ENCODE peak calls at places on chromosomes 5 and 9, in six cellular contexts. One of them, this sample, is unnamed.

GRCh38 chr9:16184964-16185646 is 632.3 kb downstream of the CCDC171 start:
- DNase-seq in stomach: no peak
- DNase-seq in IMR-90: no peak
- DNase-seq in upper lobe of left lung: no peak
- DNase-seq in K562: no peak
- DNase-seq in heart left ventricle: no peak
- DNase-seq in this sample: no peak

GRCh38 chr9:6779417-6780241 is 21.9 kb downstream of the KDM4C start:
- DNase-seq in stomach: no peak
- DNase-seq in IMR-90: peak
- DNase-seq in upper lobe of left lung: no peak
- DNase-seq in K562: peak
- DNase-seq in heart left ventricle: no peak
- DNase-seq in this sample: no peak

GRCh38 chr9:98807070-98807810 is at the start of gene GALNT12:
- DNase-seq in stomach: peak
- DNase-seq in IMR-90: no peak
- DNase-seq in upper lobe of left lung: peak
- DNase-seq in K562: peak
- DNase-seq in heart left ventricle: no peak
- DNase-seq in this sample: no peak

GRCh38 chr5:136133416-136134383 is 1.1 kb downstream of the SMAD5 start:
- DNase-seq in stomach: peak
- DNase-seq in IMR-90: peak
- DNase-seq in upper lobe of left lung: no peak
- DNase-seq in K562: peak
- DNase-seq in heart left ventricle: peak
- DNase-seq in this sample: peak

GRCh38 chr5:219492-219891 is 1.4 kb downstream of the SDHA start:
- DNase-seq in stomach: no peak
- DNase-seq in IMR-90: peak
- DNase-seq in upper lobe of left lung: no peak
- DNase-seq in K562: peak
- DNase-seq in heart left ventricle: no peak
- DNase-seq in this sample: no peak

GRCh38 chr5:115415143-115415491 is 118.7 kb upstream of the CCDC112 start:
- DNase-seq in stomach: peak
- DNase-seq in IMR-90: peak
- DNase-seq in upper lobe of left lung: no peak
- DNase-seq in K562: no peak
- DNase-seq in heart left ventricle: peak
- DNase-seq in this sample: peak

GRCh38 chr5:132033122-132033521 is 21.7 kb upstream of the ACSL6 start:
- DNase-seq in stomach: no peak
- DNase-seq in IMR-90: no peak
- DNase-seq in upper lobe of left lung: no peak
- DNase-seq in K562: no peak
- DNase-seq in heart left ventricle: no peak
- DNase-seq in this sample: no peak

GRCh38 chr9:88387733-88388202 is 476 bp upstream of the SPIN1 start:
- DNase-seq in stomach: peak
- DNase-seq in IMR-90: peak
- DNase-seq in upper lobe of left lung: peak
- DNase-seq in K562: peak
- DNase-seq in heart left ventricle: peak
- DNase-seq in this sample: peak

GRCh38 chr9:125203259-125203658 is 2.9 kb downstream of the RABEPK start:
- DNase-seq in stomach: no peak
- DNase-seq in IMR-90: peak
- DNase-seq in upper lobe of left lung: no peak
- DNase-seq in K562: no peak
- DNase-seq in heart left ventricle: no peak
- DNase-seq in this sample: peak

GRCh38 chr5:169805527-169805934 is 168.5 kb downstream of the DOCK2 start:
- DNase-seq in stomach: no peak
- DNase-seq in IMR-90: peak
- DNase-seq in upper lobe of left lung: no peak
- DNase-seq in K562: peak
- DNase-seq in heart left ventricle: no peak
- DNase-seq in this sample: no peak

GRCh38 chr9:34458013-34458966 is at the start of the genes DNAI1 and FAM219A:
- DNase-seq in stomach: peak
- DNase-seq in IMR-90: peak
- DNase-seq in upper lobe of left lung: peak
- DNase-seq in K562: peak
- DNase-seq in heart left ventricle: peak
- DNase-seq in this sample: peak
- TF ChIP-seq POLR2A in stomach: peak
- TF ChIP-seq POLR2A in IMR-90: peak
- TF ChIP-seq POLR2A in upper lobe of left lung: peak
- TF ChIP-seq POLR2A in K562: peak
- TF ChIP-seq POLR2A in heart left ventricle: peak
- TF ChIP-seq POLR2A in this sample: peak

DNA sequence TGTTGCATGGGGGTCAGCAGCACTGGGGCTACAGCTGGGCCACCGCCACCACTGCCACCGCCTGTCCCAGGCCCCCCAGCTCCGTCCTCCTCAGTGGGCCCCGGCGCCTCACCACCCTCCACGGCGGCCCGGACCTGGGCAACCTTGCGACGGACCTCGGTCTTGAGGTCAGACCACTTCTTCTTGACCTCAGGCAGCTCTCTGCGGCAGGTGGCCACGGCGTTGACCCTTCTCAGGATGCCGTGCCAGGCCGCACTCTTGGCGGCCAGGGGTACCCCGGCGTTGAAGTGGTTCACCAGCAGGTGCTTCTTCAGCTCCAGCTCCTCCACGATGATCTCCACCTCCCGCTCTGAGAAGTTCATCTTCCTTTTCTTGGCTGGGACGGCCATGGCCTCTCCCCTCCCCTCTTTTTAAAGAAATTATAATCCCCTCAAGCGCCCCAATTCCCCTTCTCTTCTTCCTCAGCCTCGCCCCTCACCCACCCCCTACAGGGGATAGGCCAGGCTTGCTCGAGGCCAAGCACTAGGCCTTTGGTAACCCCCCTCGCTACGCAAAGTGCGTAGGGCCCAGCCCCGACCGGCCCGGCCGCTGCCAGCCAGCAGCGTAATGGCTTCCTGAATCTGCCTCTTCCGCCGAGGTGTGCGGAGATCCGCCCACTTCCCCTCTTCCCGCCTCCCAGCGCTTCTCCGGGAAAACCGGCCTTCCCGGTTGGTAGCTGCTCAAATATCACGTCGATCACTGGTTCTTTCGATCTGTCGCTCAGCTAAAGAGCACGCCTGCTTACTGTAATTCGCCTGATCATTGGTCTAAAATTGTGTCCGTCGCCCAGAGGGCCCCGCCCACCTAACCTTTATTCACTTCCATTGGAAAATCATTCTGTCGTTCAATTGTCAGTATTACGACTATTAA is at the start of gene NAIF1:
- DNase-seq in stomach: peak
- DNase-seq in IMR-90: peak
- DNase-seq in upper lobe of left lung: peak
- DNase-seq in K562: peak
- DNase-seq in heart left ventricle: peak
- DNase-seq in this sample: peak
- TF ChIP-seq POLR2A in stomach: no peak
- TF ChIP-seq POLR2A in IMR-90: no peak
- TF ChIP-seq POLR2A in upper lobe of left lung: peak
- TF ChIP-seq POLR2A in K562: no peak
- TF ChIP-seq POLR2A in heart left ventricle: peak
- TF ChIP-seq POLR2A in this sample: peak

GRCh38 chr5:154850255-154851062 is at the start of gene FAXDC2:
- DNase-seq in stomach: peak
- DNase-seq in IMR-90: peak
- DNase-seq in upper lobe of left lung: no peak
- DNase-seq in K562: peak
- DNase-seq in heart left ventricle: peak
- DNase-seq in this sample: no peak
- TF ChIP-seq POLR2A in stomach: no peak
- TF ChIP-seq POLR2A in IMR-90: no peak
- TF ChIP-seq POLR2A in upper lobe of left lung: peak
- TF ChIP-seq POLR2A in K562: no peak
- TF ChIP-seq POLR2A in heart left ventricle: peak
- TF ChIP-seq POLR2A in this sample: no peak

DNA sequence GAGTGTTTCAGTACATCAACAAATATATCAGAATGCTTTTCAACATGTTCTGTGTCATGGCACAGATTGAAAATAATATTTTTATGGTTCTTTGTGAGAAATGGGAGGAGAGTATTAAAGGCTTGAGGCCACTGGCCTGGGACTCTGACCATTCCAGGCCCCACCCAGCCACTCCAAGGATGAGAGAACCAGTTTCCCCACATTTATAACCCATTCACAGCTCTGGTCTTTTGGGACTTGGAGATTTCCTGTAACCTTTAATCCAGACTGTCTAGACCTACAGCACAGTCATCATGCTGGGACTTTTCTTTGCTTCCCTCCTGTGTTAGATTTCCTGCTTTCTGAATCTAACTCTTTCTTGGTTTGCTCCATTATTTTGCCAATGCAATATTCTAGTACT is 389.6 kb downstream of the KIAA0825 start:
- DNase-seq in stomach: no peak
- DNase-seq in IMR-90: no peak
- DNase-seq in upper lobe of left lung: no peak
- DNase-seq in K562: no peak
- DNase-seq in heart left ventricle: no peak
- DNase-seq in this sample: no peak
- TF ChIP-seq POLR2A in stomach: no peak
- TF ChIP-seq POLR2A in IMR-90: no peak
- TF ChIP-seq POLR2A in upper lobe of left lung: no peak
- TF ChIP-seq POLR2A in K562: no peak
- TF ChIP-seq POLR2A in heart left ventricle: no peak
- TF ChIP-seq POLR2A in this sample: no peak

GRCh38 chr5:74127377-74128338 is 501.7 kb downstream of the ARHGEF28 start:
- DNase-seq in stomach: no peak
- DNase-seq in IMR-90: peak
- DNase-seq in upper lobe of left lung: no peak
- DNase-seq in K562: no peak
- DNase-seq in heart left ventricle: no peak
- DNase-seq in this sample: peak
- TF ChIP-seq POLR2A in stomach: no peak
- TF ChIP-seq POLR2A in IMR-90: no peak
- TF ChIP-seq POLR2A in upper lobe of left lung: no peak
- TF ChIP-seq POLR2A in K562: no peak
- TF ChIP-seq POLR2A in heart left ventricle: no peak
- TF ChIP-seq POLR2A in this sample: no peak

GRCh38 chr9:121597693-121598166 is 53.7 kb upstream of the DAB2IP start:
- DNase-seq in stomach: no peak
- DNase-seq in IMR-90: no peak
- DNase-seq in upper lobe of left lung: no peak
- DNase-seq in K562: no peak
- DNase-seq in heart left ventricle: no peak
- DNase-seq in this sample: no peak

GRCh38 chr9:121598167-121599000 is 53.0 kb upstream of the DAB2IP start:
- DNase-seq in stomach: peak
- DNase-seq in IMR-90: peak
- DNase-seq in upper lobe of left lung: peak
- DNase-seq in K562: no peak
- DNase-seq in heart left ventricle: peak
- DNase-seq in this sample: no peak

GRCh38 chr9:121601234-121601633 is 50.2 kb upstream of the DAB2IP start:
- DNase-seq in stomach: no peak
- DNase-seq in IMR-90: no peak
- DNase-seq in upper lobe of left lung: no peak
- DNase-seq in K562: no peak
- DNase-seq in heart left ventricle: no peak
- DNase-seq in this sample: no peak

GRCh38 chr9:121599872-121600585 is 51.4 kb upstream of the DAB2IP start:
- DNase-seq in stomach: no peak
- DNase-seq in IMR-90: no peak
- DNase-seq in upper lobe of left lung: peak
- DNase-seq in K562: no peak
- DNase-seq in heart left ventricle: no peak
- DNase-seq in this sample: no peak

DNA sequence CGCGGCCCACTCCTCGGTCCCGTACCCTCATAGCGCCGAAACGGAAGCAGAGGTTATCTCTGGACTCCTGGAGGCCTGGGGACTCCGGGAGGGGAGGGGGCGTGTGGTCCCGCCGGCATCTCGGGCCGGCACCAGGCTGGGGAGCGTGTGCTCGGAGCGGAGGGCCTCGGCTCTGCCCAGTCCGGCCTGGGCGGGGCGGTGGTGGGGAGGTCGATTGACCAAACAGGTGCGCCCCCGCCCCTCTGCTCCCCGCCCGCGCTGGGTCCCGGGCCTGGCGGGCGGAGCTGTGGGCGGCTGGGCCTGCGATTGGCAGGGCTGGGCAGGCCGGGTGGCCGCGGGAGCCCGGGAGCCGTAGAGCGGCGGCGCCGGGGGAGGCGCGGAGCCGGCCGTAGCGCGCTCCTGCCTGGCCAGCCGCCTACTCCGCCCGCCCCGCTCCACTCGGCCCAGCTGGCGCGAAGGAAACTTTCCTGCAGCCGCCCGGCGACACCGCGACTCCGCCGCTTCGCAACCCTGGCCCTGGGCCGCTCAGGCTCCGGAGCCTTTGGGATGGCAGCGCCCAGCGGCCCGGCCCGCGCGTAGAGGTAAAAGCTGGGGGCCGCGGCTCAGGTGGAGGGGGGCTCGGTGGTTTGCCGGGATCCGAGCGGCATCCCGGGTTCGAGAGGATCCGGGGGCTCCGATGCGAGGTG is 52.1 kb upstream of the DAB2IP start:
- DNase-seq in stomach: peak
- DNase-seq in IMR-90: peak
- DNase-seq in upper lobe of left lung: peak
- DNase-seq in K562: no peak
- DNase-seq in heart left ventricle: peak
- DNase-seq in this sample: no peak
- TF ChIP-seq POLR2A in stomach: no peak
- TF ChIP-seq POLR2A in IMR-90: no peak
- TF ChIP-seq POLR2A in upper lobe of left lung: peak
- TF ChIP-seq POLR2A in K562: no peak
- TF ChIP-seq POLR2A in heart left ventricle: peak
- TF ChIP-seq POLR2A in this sample: no peak